ENCODE peak calls at places on chromosomes 13 and 19, in four cellular contexts. One of them, this sample, is unnamed.

GRCh38 chr19:48415395-48415794 is 21.9 kb downstream of the GRIN2D start:
- DNase-seq in psoas muscle: peak; percentile 78
- DNase-seq in RKO: peak; percentile 77
- DNase-seq in AML-193: no peak
- DNase-seq in this sample: peak; percentile 84

GRCh38 chr13:21465710-21466160 is 6.6 kb upstream of the ZDHHC20 start:
- DNase-seq in AML-193: no peak
- DNase-seq in RKO: no peak
- DNase-seq in psoas muscle: no peak
- DNase-seq in this sample: no peak

GRCh38 chr19:41369769-41370168 is 5.8 kb upstream of the B9D2 start:
- DNase-seq in RKO: no peak
- DNase-seq in psoas muscle: no peak
- DNase-seq in AML-193: no peak
- DNase-seq in this sample: no peak

GRCh38 chr19:30373593-30373992 is 1.4 kb downstream of the ZNF536 start:
- DNase-seq in AML-193: no peak
- DNase-seq in RKO: no peak
- DNase-seq in psoas muscle: no peak
- DNase-seq in this sample: no peak

GRCh38 chr13:101649490-101650126 is 197.1 kb downstream of the ITGBL1 start:
- DNase-seq in AML-193: peak; percentile 81
- DNase-seq in psoas muscle: no peak
- DNase-seq in RKO: peak; percentile 3
- DNase-seq in this sample: no peak

GRCh38 chr13:34964558-34964957 is 22.5 kb downstream of the NBEA start:
- DNase-seq in RKO: no peak
- DNase-seq in psoas muscle: no peak
- DNase-seq in AML-193: no peak
- DNase-seq in this sample: no peak

GRCh38 chr19:38932425-38933179 is 1.9 kb downstream of the MRPS12 start:
- DNase-seq in RKO: no peak
- DNase-seq in psoas muscle: no peak
- DNase-seq in AML-193: peak; percentile 65
- DNase-seq in this sample: no peak

GRCh38 chr19:6357995-6358394 is 3.3 kb upstream of the CLPP start:
- DNase-seq in RKO: no peak
- DNase-seq in psoas muscle: peak; percentile 50
- DNase-seq in AML-193: no peak
- DNase-seq in this sample: no peak

GRCh38 chr19:7211191-7211988 is 82.8 kb downstream of the INSR start:
- DNase-seq in RKO: no peak
- DNase-seq in psoas muscle: no peak
- DNase-seq in AML-193: no peak
- DNase-seq in this sample: no peak

GRCh38 chr13:45362939-45363338 is 22.0 kb upstream of the TPT1 start:
- DNase-seq in RKO: no peak
- DNase-seq in psoas muscle: no peak
- DNase-seq in AML-193: no peak
- DNase-seq in this sample: no peak

GRCh38 chr13:99366075-99366987 is 59.1 kb upstream of the GPR183 start:
- DNase-seq in psoas muscle: no peak
- DNase-seq in RKO: no peak
- DNase-seq in AML-193: no peak
- DNase-seq in this sample: no peak

GRCh38 chr13:57611956-57612355 is 19.6 kb upstream of the PCDH17 start:
- DNase-seq in psoas muscle: no peak
- DNase-seq in AML-193: no peak
- DNase-seq in RKO: no peak
- DNase-seq in this sample: no peak

GRCh38 chr13:108508263-108508662 is 121.1 kb upstream of the MYO16 start:
- DNase-seq in psoas muscle: no peak
- DNase-seq in AML-193: peak; percentile 69
- DNase-seq in RKO: peak; percentile 61
- DNase-seq in this sample: no peak

GRCh38 chr13:58429917-58430316 is 798.4 kb downstream of the PCDH17 start:
- DNase-seq in AML-193: no peak
- DNase-seq in psoas muscle: no peak
- DNase-seq in RKO: no peak
- DNase-seq in this sample: no peak

GRCh38 chr13:34816543-34816942 is 125.5 kb upstream of the NBEA start:
- DNase-seq in RKO: no peak
- DNase-seq in psoas muscle: no peak
- DNase-seq in AML-193: no peak
- DNase-seq in this sample: no peak

GRCh38 chr19:55703790-55704215 is 28.8 kb downstream of the EPN1 start:
- DNase-seq in AML-193: no peak
- DNase-seq in RKO: no peak
- DNase-seq in psoas muscle: no peak
- DNase-seq in this sample: no peak

This sample was measured in sigmoid colon.